ENCODE peak calls at places on chromosome 5, in four cellular contexts. O is hepatocyte, E is lung, S is fibroblast of lung. X is an unnamed sample.

GRCh38 chr5:133050500-133050899 is 1.3 kb upstream of the HSPA4 start:
- DNase-seq in S (no peak), O (no peak), E (no peak), X (no peak)

GRCh38 chr5:62720036-62720441 is 141.4 kb downstream of the LRRC70 start:
- DNase-seq in E (peak), O (peak), S (peak), X (no peak)

GRCh38 chr5:170375283-170375682 is 13.9 kb downstream of the KCNMB1 start:
- DNase-seq in E (no peak), O (no peak), S (no peak), X (no peak)

GRCh38 chr5:132750471-132751230 is 3.4 kb downstream of the CCNI2 start:
- DNase-seq in S (no peak), O (no peak), E (no peak), X (no peak)

GRCh38 chr5:103513696-103514095 is 48.9 kb downstream of the NUDT12 start:
- DNase-seq in O (no peak), S (no peak), E (no peak), X (no peak)

GRCh38 chr5:159286420-159287035 is 23.4 kb downstream of the UBLCP1 start:
- DNase-seq in S (peak), E (no peak), O (peak), X (peak)

GRCh38 chr5:107812570-107813141 is 141.9 kb upstream of the EFNA5 start:
- DNase-seq in O (no peak), E (no peak), S (peak), X (no peak)

GRCh38 chr5:150448960-150449490 is 514 bp downstream of the RPS14 start:
- DNase-seq in S (no peak), E (no peak), O (peak), X (no peak)

GRCh38 chr5:147382776-147383175 is 127.1 kb downstream of the DPYSL3 start:
- DNase-seq in S (no peak), O (peak), E (no peak), X (no peak)
- H3K4me3 ChIP-seq in S (peak), O (peak), E (no peak), X (no peak)

GRCh38 chr5:131496400-131496713 is 138.7 kb downstream of the RAPGEF6 start:
- DNase-seq in E (no peak), O (no peak), S (no peak), X (no peak)
- TF ChIP-seq CTCF in E (no peak), O (no peak), S (no peak), X (no peak)

GRCh38 chr5:13278148-13278547 is 666.3 kb downstream of the DNAH5 start:
- DNase-seq in E (no peak), O (no peak), S (no peak), X (no peak)

DNA sequence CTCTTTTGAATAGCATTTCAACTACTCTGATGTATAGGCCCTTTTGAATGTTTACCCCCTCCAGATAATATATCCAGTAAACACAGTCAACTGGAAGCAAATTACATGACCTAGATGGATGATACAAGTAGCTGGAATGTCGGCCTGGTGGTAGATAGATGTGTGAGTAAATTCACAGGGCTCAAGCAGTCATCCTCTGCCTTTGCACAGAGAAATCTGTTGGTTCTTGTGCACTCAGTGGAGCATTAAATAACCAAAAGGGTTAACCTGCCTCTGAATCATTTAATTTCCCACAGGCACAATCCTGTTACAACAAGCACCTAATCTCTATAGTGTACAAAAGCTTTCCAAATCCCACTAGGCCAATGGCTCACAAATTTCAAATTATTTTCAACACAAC is 668.3 kb downstream of the DNAH5 start:
- DNase-seq in S (peak), E (no peak), O (no peak), X (peak)
- H3K4me3 ChIP-seq in S (no peak), E (no peak), O (no peak), X (no peak)

DNA sequence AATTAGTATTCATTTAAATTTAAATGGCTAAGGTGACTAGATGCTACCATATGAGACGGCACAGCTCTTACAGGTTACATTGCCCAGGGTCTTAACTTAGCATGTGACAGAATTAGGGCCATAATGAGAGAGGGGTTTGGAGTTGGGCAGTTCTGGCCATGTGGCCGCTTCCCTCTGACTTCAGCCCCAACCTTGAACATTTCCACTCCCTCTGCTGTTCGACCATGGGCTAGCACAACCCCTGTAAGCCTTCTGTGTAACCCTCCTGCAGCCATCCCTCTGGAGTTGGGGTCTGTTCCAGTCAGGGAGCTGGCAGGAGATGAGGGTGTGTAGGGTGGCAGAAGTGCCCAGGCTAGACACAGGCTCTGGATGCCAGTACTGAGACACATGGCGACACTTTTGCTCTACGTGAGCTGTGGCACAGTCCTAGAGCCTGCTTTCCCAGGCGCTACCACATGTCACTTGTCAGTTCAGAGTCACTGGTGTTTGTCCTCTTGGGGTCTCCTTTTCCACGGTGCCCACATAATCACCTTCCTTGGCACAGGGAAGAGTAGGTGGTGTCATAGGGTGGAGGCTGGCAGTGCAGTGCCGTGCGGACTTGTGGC is 128.7 kb upstream of the PITX1 start:
- DNase-seq in E (no peak), S (no peak), O (no peak), X (no peak)
- TF ChIP-seq CTCF in E (no peak), S (peak), O (no peak), X (no peak)

GRCh38 chr5:57184322-57184721 is 10.5 kb downstream of the GPBP1 start:
- DNase-seq in E (no peak), O (no peak), S (no peak), X (no peak)

GRCh38 chr5:57190593-57190992 is 16.7 kb downstream of the GPBP1 start:
- DNase-seq in E (no peak), S (no peak), O (no peak), X (no peak)

GRCh38 chr5:57191163-57191562 is 17.3 kb downstream of the GPBP1 start:
- DNase-seq in E (no peak), S (no peak), O (no peak), X (no peak)

GRCh38 chr5:57185301-57185700 is 11.4 kb downstream of the GPBP1 start:
- DNase-seq in E (no peak), S (no peak), O (no peak), X (no peak)

DNA sequence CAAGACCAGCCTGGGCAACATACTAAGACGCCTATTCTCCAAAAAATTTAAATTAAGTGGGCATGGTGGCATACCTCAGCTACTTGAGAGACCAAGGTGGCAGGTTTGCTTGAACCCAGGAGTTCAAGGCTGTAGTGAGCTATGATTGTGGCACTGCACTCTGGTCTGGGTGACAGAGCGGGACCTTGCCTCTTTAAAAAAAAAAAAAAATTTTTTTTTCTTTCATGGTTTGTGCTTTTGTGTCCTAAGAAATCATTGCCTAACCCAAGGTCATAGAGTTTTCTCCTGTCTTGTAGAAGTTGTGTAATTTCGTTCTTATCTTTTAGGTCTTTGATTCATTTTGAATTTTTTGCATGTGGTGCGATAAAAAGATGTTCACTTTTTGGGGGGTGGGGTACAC is 12.3 kb downstream of the GPBP1 start:
- DNase-seq in S (no peak), E (no peak), O (peak), X (no peak)
- H3K4me3 ChIP-seq in S (no peak), E (no peak), O (no peak), X (no peak)

DNA sequence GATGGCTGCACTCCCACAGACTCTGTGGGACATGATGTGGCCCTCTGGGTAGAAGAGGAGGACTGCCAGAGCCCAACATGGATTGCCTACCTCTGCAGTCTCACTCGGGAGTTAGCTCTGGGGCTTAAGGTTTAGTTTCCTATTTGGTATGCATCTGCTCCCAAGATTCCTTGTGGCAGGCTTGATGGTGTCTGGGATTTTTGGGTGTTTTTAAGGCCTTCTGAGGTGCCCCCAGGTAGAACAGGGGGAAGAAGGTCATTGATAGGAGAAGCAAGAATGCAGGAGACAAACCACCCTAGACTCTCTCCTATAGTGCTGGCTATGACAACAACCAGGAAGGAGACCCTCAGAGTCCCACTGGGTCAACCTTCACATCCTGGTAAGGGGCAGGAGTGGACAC is 46.7 kb upstream of the CXCL14 start:
- DNase-seq in O (no peak), E (no peak), S (no peak), X (no peak)
- TF ChIP-seq CTCF in O (no peak), E (no peak), S (no peak), X (no peak)